ENCODE peak calls at places on chromosomes 2 and 18, in seven cellular contexts. One of them, this sample, is unnamed.
A peak's percentile ranks its signal among the peaks of the same experiment; 100 is the strongest.

GRCh38 chr2:8152392-8153257 is 529.2 kb upstream of the ID2 start:
- DNase-seq in dorsolateral prefrontal cortex: no peak
- DNase-seq in trophoblast cell: no peak
- DNase-seq in body of pancreas: no peak
- DNase-seq in left ventricle myocardium inferior: no peak
- DNase-seq in GM23248: no peak
- DNase-seq in aorta: no peak
- DNase-seq in this sample: no peak

GRCh38 chr18:77065221-77065981 is 67.2 kb downstream of the MBP start:
- DNase-seq in aorta: no peak
- DNase-seq in dorsolateral prefrontal cortex: no peak
- DNase-seq in trophoblast cell: peak; percentile 79
- DNase-seq in GM23248: peak; percentile 95
- DNase-seq in left ventricle myocardium inferior: peak; percentile 46
- DNase-seq in body of pancreas: no peak
- DNase-seq in this sample: peak; percentile 83

GRCh38 chr2:167990062-167990461 is 257.3 kb downstream of the STK39 start:
- DNase-seq in dorsolateral prefrontal cortex: no peak
- DNase-seq in trophoblast cell: no peak
- DNase-seq in aorta: no peak
- DNase-seq in GM23248: no peak
- DNase-seq in body of pancreas: no peak
- DNase-seq in left ventricle myocardium inferior: no peak
- DNase-seq in this sample: no peak

GRCh38 chr2:45128580-45128997 is 119.3 kb upstream of the SIX2 start:
- DNase-seq in dorsolateral prefrontal cortex: no peak
- DNase-seq in trophoblast cell: peak; percentile 9
- DNase-seq in left ventricle myocardium inferior: peak; percentile 46
- DNase-seq in aorta: no peak
- DNase-seq in body of pancreas: peak; percentile 25
- DNase-seq in GM23248: peak; percentile 96
- DNase-seq in this sample: no peak

GRCh38 chr18:58748899-58749595 is 77.8 kb downstream of the MALT1 start:
- DNase-seq in body of pancreas: no peak
- DNase-seq in dorsolateral prefrontal cortex: no peak
- DNase-seq in aorta: no peak
- DNase-seq in trophoblast cell: no peak
- DNase-seq in left ventricle myocardium inferior: no peak
- DNase-seq in GM23248: no peak
- DNase-seq in this sample: no peak

GRCh38 chr18:55351980-55352714 is 235.8 kb downstream of the TCF4 start:
- DNase-seq in trophoblast cell: no peak
- DNase-seq in aorta: no peak
- DNase-seq in body of pancreas: no peak
- DNase-seq in dorsolateral prefrontal cortex: no peak
- DNase-seq in left ventricle myocardium inferior: no peak
- DNase-seq in GM23248: no peak
- DNase-seq in this sample: no peak

GRCh38 chr2:24359701-24360049 is 661 bp downstream of the ITSN2 start:
- DNase-seq in GM23248: peak; percentile 63
- DNase-seq in trophoblast cell: peak; percentile 55
- DNase-seq in left ventricle myocardium inferior: peak; percentile 32
- DNase-seq in body of pancreas: peak; percentile 56
- DNase-seq in dorsolateral prefrontal cortex: peak; percentile 45
- DNase-seq in aorta: peak; percentile 79
- DNase-seq in this sample: peak; percentile 80

GRCh38 chr18:3547891-3548615 is 98.1 kb downstream of the TGIF1 start:
- DNase-seq in GM23248: peak; percentile 43
- DNase-seq in body of pancreas: no peak
- DNase-seq in dorsolateral prefrontal cortex: no peak
- DNase-seq in aorta: no peak
- DNase-seq in trophoblast cell: no peak
- DNase-seq in left ventricle myocardium inferior: no peak
- DNase-seq in this sample: no peak

GRCh38 chr18:79856119-79857080 is 58.7 kb downstream of the KCNG2 start:
- DNase-seq in aorta: peak; percentile 23
- DNase-seq in body of pancreas: no peak
- DNase-seq in trophoblast cell: no peak
- DNase-seq in dorsolateral prefrontal cortex: no peak
- DNase-seq in left ventricle myocardium inferior: no peak
- DNase-seq in GM23248: peak; percentile 43
- DNase-seq in this sample: peak; percentile 64

GRCh38 chr2:177260398-177260797 is 4.1 kb downstream of the NFE2L2 start:
- DNase-seq in trophoblast cell: no peak
- DNase-seq in left ventricle myocardium inferior: no peak
- DNase-seq in dorsolateral prefrontal cortex: no peak
- DNase-seq in GM23248: no peak
- DNase-seq in body of pancreas: no peak
- DNase-seq in aorta: no peak
- DNase-seq in this sample: no peak

DNA sequence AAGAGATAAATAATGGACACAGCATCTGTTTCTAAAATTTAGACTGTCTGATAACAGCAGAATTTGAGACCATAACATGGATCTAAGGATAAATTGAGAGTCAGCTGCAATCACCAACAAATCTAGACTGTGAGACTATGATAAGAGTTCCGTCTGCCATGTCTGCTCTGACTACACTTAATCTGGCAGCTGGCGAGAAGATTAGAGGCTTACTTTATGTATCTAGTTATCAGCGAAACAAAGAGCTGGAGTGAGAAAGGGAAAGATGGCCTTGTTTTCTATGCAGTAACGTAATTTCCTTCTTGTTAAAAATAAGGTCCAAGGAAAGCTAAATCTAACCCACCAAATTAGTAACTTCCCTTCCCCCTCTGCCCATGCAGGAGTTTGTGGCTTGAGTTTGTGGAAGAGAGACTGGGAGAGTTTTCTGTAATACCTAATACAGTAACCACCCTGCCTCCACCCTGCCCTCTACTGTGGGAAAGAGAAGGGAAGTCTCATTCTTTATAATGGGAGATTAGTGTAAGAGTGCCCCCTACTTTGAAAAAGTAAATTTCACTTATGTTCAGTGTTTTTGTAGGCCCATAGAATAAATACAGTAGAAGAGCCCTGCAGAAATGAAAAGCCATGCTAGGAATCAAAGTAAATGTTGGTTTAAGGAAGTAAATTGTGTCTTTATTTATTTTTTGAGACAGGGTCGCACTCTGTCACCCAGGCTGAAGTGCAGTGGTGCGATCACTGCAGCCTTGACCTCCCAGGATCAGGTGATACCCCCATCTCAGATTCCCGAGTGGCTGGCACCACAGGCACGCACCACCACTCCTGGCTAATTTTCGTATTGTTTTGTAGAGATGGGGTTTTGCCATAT is 27.5 kb downstream of the EML4 start:
- DNase-seq in body of pancreas: peak; percentile 68
- DNase-seq in dorsolateral prefrontal cortex: no peak
- DNase-seq in left ventricle myocardium inferior: no peak
- DNase-seq in trophoblast cell: peak; percentile 34
- DNase-seq in aorta: no peak
- DNase-seq in GM23248: peak; percentile 52
- DNase-seq in this sample: no peak
- H3K27ac ChIP-seq in body of pancreas: peak overlapping the region; percentile 77
- H3K27ac ChIP-seq in dorsolateral prefrontal cortex: no peak overlapping the region
- H3K27ac ChIP-seq in left ventricle myocardium inferior: no peak overlapping the region
- H3K27ac ChIP-seq in trophoblast cell: no peak overlapping the region
- H3K27ac ChIP-seq in aorta: no peak overlapping the region
- H3K27ac ChIP-seq in GM23248: no peak overlapping the region
- H3K27ac ChIP-seq in this sample: no peak overlapping the region

GRCh38 chr2:110718382-110718781 is 14.0 kb upstream of the ACOXL start:
- DNase-seq in trophoblast cell: no peak
- DNase-seq in aorta: no peak
- DNase-seq in GM23248: no peak
- DNase-seq in body of pancreas: no peak
- DNase-seq in left ventricle myocardium inferior: no peak
- DNase-seq in dorsolateral prefrontal cortex: no peak
- DNase-seq in this sample: no peak
- H3K27me3 ChIP-seq in trophoblast cell: no peaks in the 10 kb centered on the region
- H3K27me3 ChIP-seq in aorta: no peaks in the 10 kb centered on the region
- H3K27me3 ChIP-seq in GM23248: peaks cover 67% of the 10 kb centered on the region
- H3K27me3 ChIP-seq in body of pancreas: no peaks in the 10 kb centered on the region
- H3K27me3 ChIP-seq in left ventricle myocardium inferior: no peaks in the 10 kb centered on the region
- H3K27me3 ChIP-seq in dorsolateral prefrontal cortex: no peaks in the 10 kb centered on the region
- H3K27me3 ChIP-seq in this sample: no peaks in the 10 kb centered on the region

GRCh38 chr2:200614249-200614648 is 28.4 kb downstream of the AOX1 start:
- DNase-seq in trophoblast cell: peak; percentile 74
- DNase-seq in left ventricle myocardium inferior: no peak
- DNase-seq in dorsolateral prefrontal cortex: no peak
- DNase-seq in GM23248: peak; percentile 24
- DNase-seq in body of pancreas: no peak
- DNase-seq in aorta: no peak
- DNase-seq in this sample: no peak
- H3K27ac ChIP-seq in trophoblast cell: no peak overlapping the region
- H3K27ac ChIP-seq in left ventricle myocardium inferior: no peak overlapping the region
- H3K27ac ChIP-seq in dorsolateral prefrontal cortex: no peak overlapping the region
- H3K27ac ChIP-seq in GM23248: peak overlapping the region; percentile 15
- H3K27ac ChIP-seq in body of pancreas: no peak overlapping the region
- H3K27ac ChIP-seq in aorta: no peak overlapping the region
- H3K27ac ChIP-seq in this sample: no peak overlapping the region

GRCh38 chr2:98381494-98381893 is 35.2 kb downstream of the CNGA3 start:
- DNase-seq in GM23248: no peak
- DNase-seq in dorsolateral prefrontal cortex: no peak
- DNase-seq in aorta: no peak
- DNase-seq in trophoblast cell: peak; percentile 20
- DNase-seq in left ventricle myocardium inferior: no peak
- DNase-seq in body of pancreas: no peak
- DNase-seq in this sample: no peak

GRCh38 chr2:98378901-98379300 is 32.6 kb downstream of the CNGA3 start:
- DNase-seq in aorta: no peak
- DNase-seq in trophoblast cell: peak; percentile 84
- DNase-seq in left ventricle myocardium inferior: peak; percentile 33
- DNase-seq in GM23248: peak; percentile 60
- DNase-seq in dorsolateral prefrontal cortex: no peak
- DNase-seq in body of pancreas: no peak
- DNase-seq in this sample: no peak

GRCh38 chr2:98379311-98380202 is 33.3 kb downstream of the CNGA3 start:
- DNase-seq in body of pancreas: no peak
- DNase-seq in aorta: no peak
- DNase-seq in trophoblast cell: peak; percentile 25
- DNase-seq in dorsolateral prefrontal cortex: no peak
- DNase-seq in GM23248: peak; percentile 32
- DNase-seq in left ventricle myocardium inferior: no peak
- DNase-seq in this sample: no peak

GRCh38 chr2:98382086-98382485 is 35.8 kb downstream of the CNGA3 start:
- DNase-seq in aorta: no peak
- DNase-seq in GM23248: no peak
- DNase-seq in trophoblast cell: no peak
- DNase-seq in left ventricle myocardium inferior: no peak
- DNase-seq in body of pancreas: no peak
- DNase-seq in dorsolateral prefrontal cortex: no peak
- DNase-seq in this sample: no peak

DNA sequence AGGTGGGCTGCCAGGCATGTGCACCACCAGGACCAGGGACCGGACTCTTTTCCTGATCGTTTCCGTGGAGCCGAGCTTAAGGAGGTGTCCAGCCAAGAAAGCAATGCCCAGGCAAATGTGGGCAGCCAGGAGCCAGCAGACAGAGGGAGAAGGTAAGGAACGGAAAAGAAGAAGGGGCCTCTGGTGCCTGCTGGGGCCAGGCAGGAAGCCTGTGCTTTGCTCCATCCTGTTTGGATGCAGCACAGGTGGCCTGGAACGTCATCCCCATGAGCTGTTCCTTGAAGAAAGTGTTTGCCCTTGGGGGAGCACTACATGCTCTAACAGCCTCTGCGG is 33.9 kb downstream of the CNGA3 start:
- DNase-seq in dorsolateral prefrontal cortex: no peak
- DNase-seq in trophoblast cell: no peak
- DNase-seq in aorta: no peak
- DNase-seq in GM23248: no peak
- DNase-seq in body of pancreas: no peak
- DNase-seq in left ventricle myocardium inferior: no peak
- DNase-seq in this sample: no peak
- H3K27me3 ChIP-seq in dorsolateral prefrontal cortex: no peaks in the 10 kb centered on the region
- H3K27me3 ChIP-seq in trophoblast cell: no peaks in the 10 kb centered on the region
- H3K27me3 ChIP-seq in aorta: no peaks in the 10 kb centered on the region
- H3K27me3 ChIP-seq in GM23248: peaks cover 26% of the 10 kb centered on the region
- H3K27me3 ChIP-seq in body of pancreas: peaks cover 4% of the 10 kb centered on the region
- H3K27me3 ChIP-seq in left ventricle myocardium inferior: peaks cover 25% of the 10 kb centered on the region
- H3K27me3 ChIP-seq in this sample: peaks cover 2% of the 10 kb centered on the region

DNA sequence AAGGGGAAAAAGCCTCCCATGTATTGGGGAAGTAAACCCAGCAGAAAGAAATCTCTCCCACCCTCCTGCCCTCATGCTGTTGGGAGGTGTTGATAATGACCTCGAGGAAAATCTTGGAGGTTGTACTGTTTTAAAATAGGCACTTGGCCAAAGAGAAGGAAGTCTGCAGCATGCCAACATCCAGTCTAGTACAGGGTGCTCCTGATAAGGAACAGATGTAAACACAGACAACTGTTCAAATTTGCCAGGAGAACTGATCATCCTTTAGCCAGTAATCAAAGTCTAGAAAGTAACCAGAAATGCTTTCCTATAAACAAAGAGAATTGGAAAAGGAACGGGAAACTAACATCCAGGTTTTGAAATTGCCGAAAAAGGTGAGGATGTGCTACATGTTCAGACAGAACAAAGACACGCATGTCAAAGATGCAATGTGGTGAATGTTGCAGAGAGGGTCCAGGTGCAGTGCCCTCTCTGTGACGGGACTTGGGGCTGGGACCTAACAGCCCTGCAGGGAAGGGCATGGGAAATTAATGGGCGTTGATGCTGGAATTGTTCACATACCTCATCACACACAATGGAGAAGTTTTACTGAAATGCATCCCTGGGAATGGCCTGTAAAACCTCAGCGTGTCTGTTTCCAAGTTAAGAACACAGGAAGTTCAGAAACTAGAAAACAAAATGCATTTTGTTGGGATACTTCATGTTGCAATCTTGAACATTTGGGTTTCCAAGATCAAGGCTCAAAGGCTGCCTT is 125.7 kb upstream of the RND3 start:
- DNase-seq in aorta: no peak
- DNase-seq in left ventricle myocardium inferior: no peak
- DNase-seq in trophoblast cell: no peak
- DNase-seq in body of pancreas: no peak
- DNase-seq in GM23248: no peak
- DNase-seq in dorsolateral prefrontal cortex: no peak
- DNase-seq in this sample: no peak
- H3K27ac ChIP-seq in aorta: no peak overlapping the region
- H3K27ac ChIP-seq in left ventricle myocardium inferior: peak overlapping the region; percentile 3
- H3K27ac ChIP-seq in trophoblast cell: peak overlapping the region; percentile 85
- H3K27ac ChIP-seq in body of pancreas: no peak overlapping the region
- H3K27ac ChIP-seq in GM23248: no peak overlapping the region
- H3K27ac ChIP-seq in dorsolateral prefrontal cortex: no peak overlapping the region
- H3K27ac ChIP-seq in this sample: no peak overlapping the region

GRCh38 chr2:98372121-98372520 is 25.9 kb downstream of the CNGA3 start:
- DNase-seq in aorta: no peak
- DNase-seq in body of pancreas: no peak
- DNase-seq in left ventricle myocardium inferior: no peak
- DNase-seq in GM23248: no peak
- DNase-seq in trophoblast cell: no peak
- DNase-seq in dorsolateral prefrontal cortex: no peak
- DNase-seq in this sample: peak; percentile 30
- H3K27me3 ChIP-seq in aorta: peaks cover 2% of the 10 kb centered on the region
- H3K27me3 ChIP-seq in body of pancreas: no peaks in the 10 kb centered on the region
- H3K27me3 ChIP-seq in left ventricle myocardium inferior: peaks cover 45% of the 10 kb centered on the region
- H3K27me3 ChIP-seq in GM23248: peaks cover 29% of the 10 kb centered on the region
- H3K27me3 ChIP-seq in trophoblast cell: no peaks in the 10 kb centered on the region
- H3K27me3 ChIP-seq in dorsolateral prefrontal cortex: no peaks in the 10 kb centered on the region
- H3K27me3 ChIP-seq in this sample: peaks cover 8% of the 10 kb centered on the region